ENCODE peak calls at places on chromosome 16, in eight cellular contexts. V, J, G, Z, F, O, Q and T are unnamed samples.
A peak's percentile ranks its signal among the peaks of the same experiment; 100 is the strongest.

GRCh38 chr16:67029249-67030096 is 524 bp downstream of the CBFB start:
- DNase-seq in J (no peak), Z (peak; percentile 61), O (peak; percentile 68), G (peak; percentile 66), Q (peak; percentile 43), F (peak; percentile 83), V (no peak), T (no peak)

GRCh38 chr16:69595127-69596036 is 29.6 kb downstream of the NFAT5 start:
- DNase-seq in F (no peak), O (no peak), Z (no peak), Q (no peak), J (peak; percentile 43), G (no peak), V (no peak), T (no peak)

GRCh38 chr16:20611975-20612471 is 35.9 kb upstream of the ACSM2B start:
- DNase-seq in G (no peak), J (no peak), O (peak; percentile 92), V (no peak), Q (no peak), Z (no peak), F (no peak), T (no peak)

GRCh38 chr16:11309895-11310633 is 28.9 kb upstream of the PRM1 start:
- DNase-seq in V (no peak), F (no peak), Z (no peak), O (no peak), Q (no peak), G (peak; percentile 99), J (peak; percentile 60), T (no peak)

GRCh38 chr16:88013766-88014165 is 62.5 kb downstream of the BANP start:
- DNase-seq in O (no peak), G (no peak), Z (no peak), J (no peak), Q (no peak), F (no peak), V (no peak), T (no peak)

GRCh38 chr16:30183961-30184429 is 593 bp downstream of the CORO1A start:
- DNase-seq in G (peak; percentile 88), J (no peak), V (no peak), O (peak; percentile 15), Z (no peak), F (peak; percentile 8), Q (peak; percentile 79), T (no peak)

GRCh38 chr16:72137380-72138063 is 34.4 kb downstream of the PMFBP1 start:
- DNase-seq in V (no peak), O (no peak), G (no peak), J (no peak), Z (no peak), F (no peak), Q (no peak), T (no peak)

GRCh38 chr16:31125844-31126243 is 8.4 kb downstream of the KAT8 start:
- DNase-seq in F (no peak), V (no peak), G (no peak), Q (no peak), Z (no peak), O (no peak), J (no peak), T (no peak)

GRCh38 chr16:57618306-57619132 is 9.9 kb upstream of the ADGRG1 start:
- DNase-seq in V (no peak), F (no peak), Z (peak; percentile 25), Q (no peak), O (peak; percentile 48), J (no peak), G (no peak), T (peak; percentile 39)

GRCh38 chr16:1983544-1984346 is at the start of gene GFER:
- DNase-seq in J (peak; percentile 60), V (peak; percentile 93), O (peak; percentile 92), G (peak; percentile 80), Z (peak; percentile 92), F (peak; percentile 98), Q (peak; percentile 49), T (peak; percentile 52)

GRCh38 chr16:4947722-4948503 is 10.2 kb upstream of the SEC14L5 start:
- DNase-seq in F (no peak), O (no peak), G (no peak), Q (no peak), J (no peak), Z (no peak), V (no peak), T (no peak)

GRCh38 chr16:59210955-59211541 is 476.9 kb upstream of the GOT2 start:
- DNase-seq in F (peak; percentile 77), J (peak; percentile 80), Q (no peak), Z (peak; percentile 64), G (no peak), O (peak; percentile 5), V (no peak), T (peak; percentile 61)

GRCh38 chr16:62035115-62036092 is 834 bp downstream of the CDH8 start:
- DNase-seq in Z (no peak), F (peak; percentile 35), O (no peak), V (peak; percentile 8), Q (no peak), J (no peak), G (no peak), T (no peak)

GRCh38 chr16:75064403-75065148 is 52.0 kb downstream of the LDHD start:
- DNase-seq in Q (no peak), V (no peak), Z (no peak), G (no peak), F (no peak), J (peak; percentile 55), O (no peak), T (no peak)

GRCh38 chr16:53950677-53951076 is 246.7 kb downstream of the FTO start:
- DNase-seq in J (no peak), F (no peak), O (no peak), G (no peak), V (no peak), Q (no peak), Z (no peak), T (no peak)

GRCh38 chr16:65889533-65889966 is 476.9 kb upstream of the CDH5 start:
- DNase-seq in G (no peak), V (no peak), F (no peak), J (no peak), Q (no peak), O (no peak), Z (no peak), T (no peak)

GRCh38 chr16:87017388-87018012 is 299.7 kb downstream of the C16orf95 start:
- DNase-seq in G (no peak), V (peak; percentile 22), J (peak; percentile 88), Q (no peak), F (peak; percentile 56), O (no peak), Z (peak; percentile 79), T (no peak)

GRCh38 chr16:15765880-15766279 is 90.9 kb downstream of the MYH11 start:
- DNase-seq in F (peak; percentile 69), J (peak; percentile 21), Z (peak; percentile 48), O (peak; percentile 38), V (peak; percentile 58), Q (no peak), G (peak; percentile 94), T (no peak)

GRCh38 chr16:26214694-26215093 is 522.9 kb downstream of the HS3ST4 start:
- DNase-seq in F (no peak), G (no peak), O (no peak), J (no peak), V (no peak), Q (no peak), Z (no peak), T (no peak)

GRCh38 chr16:89898201-89898967 is 20.3 kb upstream of the MC1R start:
- DNase-seq in Q (no peak), Z (no peak), V (no peak), G (no peak), O (no peak), J (no peak), F (no peak), T (no peak)

GRCh38 chr16:67897231-67897630 is 4.2 kb downstream of the PSKH1 start:
- DNase-seq in V (no peak), J (peak; percentile 60), Z (peak; percentile 51), Q (no peak), G (no peak), O (no peak), F (peak; percentile 43), T (peak; percentile 91)

GRCh38 chr16:14490281-14490680 is 139.8 kb downstream of the PARN start:
- DNase-seq in J (no peak), G (no peak), V (no peak), O (peak; percentile 58), Q (no peak), Z (no peak), F (no peak), T (no peak)